ENCODE peak calls at places on chromosomes 1 and 21, in seven cellular contexts. P is effector memory CD8-positive, alpha-beta T cell; N is naive thymus-derived CD8-positive, alpha-beta T cell; T is activated T-cell treated with anti-CD3 and anti-CD28 coated beads, Interleukin-2, amount 50 U/mL, for 4 hours; Y is left lobe of liver; C is upper lobe of right lung; A is stimulated activated naive CD8-positive, alpha-beta T cell treated with anti-CD3 and anti-CD28 coated beads, Interleukin-15, amount 100 ng/mL, for 72 hours. R is an unnamed sample.

GRCh38 chr1:37083551-37084119 is 49.3 kb upstream of the GRIK3 start:
- ATAC-seq in P (no peak), N (no peak), T (no peak), Y (no peak), C (no peak), A (no peak), R (no peak)

GRCh38 chr1:52263153-52263910 is 102.7 kb downstream of the CC2D1B start:
- ATAC-seq in P (no peak), N (no peak), T (no peak), Y (peak; percentile 23), C (no peak), A (no peak), R (no peak)

GRCh38 chr1:63937623-63938022 is 163.8 kb downstream of the ROR1 start:
- ATAC-seq in P (no peak), N (no peak), T (no peak), Y (no peak), C (no peak), A (no peak), R (no peak)

GRCh38 chr1:93448983-93449805 is 1.3 kb downstream of the FNBP1L start:
- ATAC-seq in P (no peak), N (no peak), T (no peak), Y (peak; percentile 37), C (peak; percentile 58), A (no peak), R (peak; percentile 25)

GRCh38 chr1:151193856-151194255 is 3.9 kb upstream of the VPS72 start:
- ATAC-seq in P (no peak), N (no peak), T (no peak), Y (no peak), C (no peak), A (no peak), R (no peak)

GRCh38 chr1:157399984-157400382 is 152.3 kb downstream of the FCRL5 start:
- ATAC-seq in P (peak; percentile 48), N (no peak), T (peak; percentile 74), Y (no peak), C (peak; percentile 69), A (peak; percentile 78), R (peak; percentile 37)

GRCh38 chr1:160006312-160006940 is 25.4 kb downstream of the PIGM start:
- ATAC-seq in P (peak; percentile 88), N (peak; percentile 99), T (peak; percentile 79), Y (peak; percentile 93), C (peak; percentile 91), A (peak; percentile 94), R (peak; percentile 87)

GRCh38 chr21:31351438-31351837 is 7.4 kb upstream of the TIAM1 start:
- ATAC-seq in P (no peak), N (no peak), T (no peak), Y (no peak), C (no peak), A (no peak), R (no peak)

GRCh38 chr1:41547781-41548560 is 63.5 kb upstream of the EDN2 start:
- ATAC-seq in P (no peak), N (no peak), T (no peak), Y (no peak), C (no peak), A (no peak), R (no peak)

GRCh38 chr1:242876021-242876420 is 351.5 kb upstream of the PLD5 start:
- ATAC-seq in P (no peak), N (no peak), T (no peak), Y (no peak), C (no peak), A (no peak), R (no peak)

GRCh38 chr1:78153092-78153736 is 107.4 kb downstream of the GIPC2 start:
- ATAC-seq in P (no peak), N (no peak), T (no peak), Y (peak; percentile 58), C (no peak), A (peak; percentile 12), R (no peak)

GRCh38 chr1:92832537-92833160 is 809 bp downstream of the RPL5 start:
- ATAC-seq in P (peak; percentile 1), N (peak; percentile 10), T (peak; percentile 3), Y (no peak), C (no peak), A (peak; percentile 1), R (peak; percentile 1)

GRCh38 chr21:14686466-14687276 is 140.6 kb upstream of the SAMSN1 start:
- ATAC-seq in P (peak; percentile 85), N (no peak), T (no peak), Y (no peak), C (peak; percentile 49), A (peak; percentile 37), R (peak; percentile 69)

GRCh38 chr1:178172939-178173338 is 79.0 kb downstream of the RASAL2 start:
- ATAC-seq in P (no peak), N (no peak), T (no peak), Y (no peak), C (no peak), A (no peak), R (no peak)

GRCh38 chr1:33429846-33430750 is 797 bp downstream of the PHC2 start:
- ATAC-seq in P (peak; percentile 4), N (peak; percentile 17), T (peak; percentile 26), Y (peak; percentile 21), C (peak; percentile 19), A (peak; percentile 24), R (peak; percentile 1)

GRCh38 chr1:9164537-9164910 is 35.6 kb upstream of the GPR157 start:
- ATAC-seq in P (no peak), N (no peak), T (no peak), Y (no peak), C (no peak), A (no peak), R (no peak)

GRCh38 chr1:7117599-7118281 is 332.5 kb downstream of the CAMTA1 start:
- ATAC-seq in P (no peak), N (no peak), T (no peak), Y (peak; percentile 62), C (peak; percentile 71), A (no peak), R (no peak)

GRCh38 chr1:199272690-199273089 is 633.9 kb downstream of the PTPRC start:
- ATAC-seq in P (no peak), N (no peak), T (peak; percentile 59), Y (no peak), C (peak; percentile 73), A (peak; percentile 86), R (peak; percentile 63)

GRCh38 chr1:153882296-153882912 is 40.4 kb downstream of the GATAD2B start:
- ATAC-seq in P (peak; percentile 36), N (no peak), T (peak; percentile 41), Y (no peak), C (no peak), A (peak; percentile 74), R (peak; percentile 43)

GRCh38 chr1:165816157-165816556 is 11.3 kb upstream of the UCK2 start:
- ATAC-seq in P (no peak), N (no peak), T (no peak), Y (no peak), C (no peak), A (no peak), R (no peak)

GRCh38 chr1:235835226-235835625 is 31.5 kb downstream of the LYST start:
- ATAC-seq in P (no peak), N (no peak), T (no peak), Y (peak; percentile 93), C (peak; percentile 57), A (no peak), R (no peak)

GRCh38 chr1:5432436-5432835 is 559.8 kb downstream of the NPHP4 start:
- ATAC-seq in P (no peak), N (no peak), T (no peak), Y (no peak), C (no peak), A (no peak), R (no peak)

GRCh38 chr1:44249543-44249942 is 36.3 kb downstream of the DMAP1 start:
- ATAC-seq in P (no peak), N (no peak), T (no peak), Y (no peak), C (no peak), A (no peak), R (no peak)

GRCh38 chr1:37718901-37719571 is 26.7 kb downstream of the CDCA8 start:
- ATAC-seq in P (no peak), N (no peak), T (no peak), Y (peak; percentile 42), C (no peak), A (no peak), R (no peak)

GRCh38 chr1:39625462-39626273 is 13.8 kb downstream of the HEYL start:
- ATAC-seq in P (no peak), N (no peak), T (no peak), Y (peak; percentile 72), C (peak; percentile 80), A (no peak), R (no peak)

GRCh38 chr21:10641107-10641506 is 119.7 kb downstream of the TPTE start:
- ATAC-seq in P (no peak), N (no peak), T (no peak), Y (no peak), C (peak; percentile 12), A (no peak), R (peak; percentile 23)

GRCh38 chr1:174433451-174433850 is 14.3 kb upstream of the GPR52 start:
- ATAC-seq in P (no peak), N (no peak), T (no peak), Y (no peak), C (no peak), A (no peak), R (no peak)

GRCh38 chr1:83901547-83902155 is 97.3 kb downstream of the TTLL7 start:
- ATAC-seq in P (no peak), N (no peak), T (no peak), Y (peak; percentile 96), C (peak; percentile 96), A (no peak), R (no peak)

GRCh38 chr1:222592171-222592570 is 2.4 kb upstream of the TAF1A start:
- ATAC-seq in P (no peak), N (no peak), T (no peak), Y (no peak), C (no peak), A (no peak), R (no peak)

GRCh38 chr1:59276317-59276914 is 20.5 kb upstream of the FGGY start:
- ATAC-seq in P (no peak), N (no peak), T (no peak), Y (no peak), C (no peak), A (no peak), R (no peak)

R was measured in activated T-helper 17 cell treated with anti-CD3 and anti-CD28 coated beads, Interleukin-2, amount 50 U/mL, for 72 hours.